ENCODE peak calls at places on chromosomes 13 and 19, in seven cellular contexts. F is SK-N-SH, I is H1, B is GM12878, D is HepG2, G is HCT116, Y is K562. T is an unnamed sample.

GRCh38 chr13:21823416-21823815 is 152.5 kb downstream of the FGF9 start:
- DNase-seq in G (no peak), I (no peak), F (no peak), D (no peak), Y (no peak), B (no peak), T (no peak)

GRCh38 chr13:24292476-24292875 is 16.9 kb upstream of the C1QTNF9 start:
- DNase-seq in B (no peak), F (no peak), I (no peak), G (no peak), D (no peak), Y (no peak), T (no peak)

GRCh38 chr19:54373781-54374266 is 9.1 kb upstream of the LAIR1 start:
- DNase-seq in I (no peak), F (no peak), D (no peak), B (no peak), Y (no peak), G (no peak), T (no peak)

GRCh38 chr19:14433454-14434156 is 499 bp downstream of the PKN1 start:
- DNase-seq in F (peak), D (no peak), G (no peak), I (peak), B (no peak), Y (no peak), T (no peak)

GRCh38 chr13:106814389-106814903 is 246.5 kb upstream of the ARGLU1 start:
- DNase-seq in D (no peak), G (no peak), F (no peak), B (no peak), Y (no peak), I (no peak), T (no peak)

GRCh38 chr13:76637651-76638111 is 248.5 kb downstream of the KCTD12 start:
- DNase-seq in D (no peak), Y (no peak), I (no peak), B (no peak), F (peak), G (no peak), T (no peak)

GRCh38 chr13:114034481-114034891 is 60.6 kb upstream of the C13orf46 start:
- DNase-seq in G (no peak), Y (no peak), D (no peak), B (no peak), F (no peak), I (no peak), T (no peak)

GRCh38 chr19:57099199-57099661 is 20.6 kb upstream of the USP29 start:
- DNase-seq in I (peak), Y (peak), G (peak), F (peak), D (peak), B (no peak), T (peak)

GRCh38 chr19:19040417-19040816 is 7.0 kb downstream of the ARMC6 start:
- DNase-seq in G (no peak), I (no peak), D (peak), Y (no peak), B (no peak), F (no peak), T (no peak)

GRCh38 chr19:12194827-12195500 is 32.1 kb downstream of the ZNF136 start:
- DNase-seq in D (no peak), G (no peak), B (no peak), Y (no peak), I (no peak), F (peak), T (peak)

GRCh38 chr13:98324105-98324504 is 147.0 kb upstream of the RNF113B start:
- DNase-seq in Y (no peak), I (no peak), B (no peak), D (no peak), G (no peak), F (no peak), T (no peak)

GRCh38 chr19:14835011-14835410 is at the start of the genes OR7A5 and OR7C1:
- DNase-seq in Y (no peak), F (no peak), D (no peak), I (no peak), B (no peak), G (no peak), T (no peak)

GRCh38 chr13:108369412-108369811 is 99.9 kb downstream of the TNFSF13B start:
- DNase-seq in I (no peak), Y (no peak), B (no peak), G (no peak), D (no peak), F (no peak), T (no peak)

GRCh38 chr19:29658221-29658991 is 6.9 kb upstream of the PLEKHF1 start:
- DNase-seq in Y (no peak), I (no peak), G (no peak), F (no peak), D (no peak), B (no peak), T (no peak)

GRCh38 chr19:46298477-46299003 is 1.7 kb downstream of the HIF3A start:
- DNase-seq in F (no peak), Y (no peak), D (no peak), B (no peak), I (no peak), G (no peak), T (no peak)

GRCh38 chr13:99158846-99159245 is 41.8 kb upstream of the UBAC2 start:
- DNase-seq in I (no peak), G (no peak), B (no peak), Y (no peak), F (no peak), D (no peak), T (no peak)

GRCh38 chr13:107421028-107421427 is 794.3 kb downstream of the LIG4 start:
- DNase-seq in F (no peak), I (no peak), G (no peak), B (no peak), Y (no peak), D (no peak), T (no peak)

GRCh38 chr19:35011091-35011689 is 11.1 kb downstream of the GRAMD1A start:
- DNase-seq in B (no peak), D (no peak), I (no peak), F (no peak), G (no peak), Y (no peak), T (no peak)

GRCh38 chr19:56423276-56423984 is 19.3 kb downstream of the ZNF583 start:
- DNase-seq in Y (no peak), F (no peak), B (no peak), D (no peak), G (no peak), I (no peak), T (no peak)

GRCh38 chr13:45142440-45143345 is 22.4 kb downstream of the GTF2F2 start:
- DNase-seq in B (no peak), D (peak), I (no peak), G (peak), F (no peak), Y (no peak), T (no peak)

GRCh38 chr19:36771275-36772231 is 1.1 kb downstream of the ZNF850 start:
- DNase-seq in G (no peak), D (peak), I (peak), F (peak), Y (peak), B (peak), T (no peak)

GRCh38 chr13:112245959-112246358 is 130.2 kb upstream of the SPACA7 start:
- DNase-seq in B (no peak), I (peak), D (no peak), G (no peak), F (no peak), Y (no peak), T (no peak)

GRCh38 chr13:35349673-35350278 is 126.7 kb downstream of the MAB21L1 start:
- DNase-seq in D (peak), B (peak), Y (no peak), F (no peak), G (peak), I (no peak), T (no peak)

GRCh38 chr13:50244913-50245574 is 229.8 kb downstream of the KCNRG start:
- DNase-seq in B (peak), G (peak), I (no peak), F (no peak), D (peak), Y (peak), T (no peak)

GRCh38 chr13:40874138-40874776 is 84.8 kb downstream of the SLC25A15 start:
- DNase-seq in I (no peak), F (no peak), B (no peak), G (no peak), D (no peak), Y (no peak), T (no peak)

GRCh38 chr13:97058896-97059295 is 64.6 kb upstream of the OXGR1 start:
- DNase-seq in F (no peak), I (no peak), D (no peak), B (no peak), Y (no peak), G (no peak), T (no peak)

GRCh38 chr19:33462112-33462726 is 59.4 kb downstream of the PEPD start:
- DNase-seq in F (no peak), B (no peak), I (no peak), D (no peak), Y (no peak), G (no peak), T (no peak)

GRCh38 chr13:72983085-72983768 is 75.6 kb upstream of the KLF5 start:
- DNase-seq in B (no peak), Y (no peak), I (no peak), D (peak), G (no peak), F (no peak), T (no peak)

GRCh38 chr13:44755872-44756271 is 179.7 kb upstream of the TSC22D1 start:
- DNase-seq in Y (no peak), D (peak), F (no peak), I (no peak), B (no peak), G (no peak), T (no peak)

GRCh38 chr13:33351324-33351723 is 65.8 kb upstream of the STARD13 start:
- DNase-seq in B (no peak), Y (no peak), F (no peak), I (no peak), G (peak), D (no peak), T (no peak)

GRCh38 chr13:100297413-100297812 is 208.5 kb downstream of the PCCA start:
- DNase-seq in D (no peak), B (no peak), I (no peak), G (no peak), F (no peak), Y (no peak), T (no peak)

GRCh38 chr13:111632906-111633305 is 312.5 kb downstream of the TEX29 start:
- DNase-seq in B (no peak), Y (no peak), G (no peak), F (no peak), D (no peak), I (peak), T (peak)

GRCh38 chr13:111322916-111323331 is 2.5 kb downstream of the TEX29 start:
- DNase-seq in D (no peak), B (no peak), G (no peak), Y (no peak), F (no peak), I (no peak), T (no peak)

GRCh38 chr19:1446713-1447564 is 3.0 kb upstream of the APC2 start:
- DNase-seq in B (no peak), I (peak), D (no peak), G (no peak), Y (peak), F (peak), T (no peak)
- H3K4me3 ChIP-seq in B (no peak), I (peak), D (peak), G (peak), Y (no peak), F (peak), T (peak)

GRCh38 chr13:52356327-52356726 is 49.6 kb downstream of the THSD1 start:
- DNase-seq in Y (no peak), G (no peak), I (no peak), D (no peak), F (no peak), B (no peak), T (no peak)
- TF ChIP-seq YY1 in Y (no peak), G (no peak), I (no peak), D (no peak), F (no peak), B (no peak), T (no peak)

GRCh38 chr19:3586124-3586626 is 897 bp downstream of the GIPC3 start:
- DNase-seq in I (peak), F (peak), B (no peak), Y (peak), G (no peak), D (no peak), T (no peak)

GRCh38 chr19:3586707-3587346 is 1.5 kb downstream of the GIPC3 start:
- DNase-seq in F (no peak), I (no peak), B (no peak), D (no peak), G (no peak), Y (no peak), T (no peak)

GRCh38 chr19:3589439-3589838 is 4.2 kb downstream of the GIPC3 start:
- DNase-seq in I (no peak), G (no peak), B (no peak), D (no peak), F (no peak), Y (no peak), T (no peak)

GRCh38 chr19:3589949-3590348 is 4.7 kb downstream of the GIPC3 start:
- DNase-seq in D (no peak), I (no peak), Y (no peak), F (no peak), B (no peak), G (no peak), T (no peak)

DNA sequence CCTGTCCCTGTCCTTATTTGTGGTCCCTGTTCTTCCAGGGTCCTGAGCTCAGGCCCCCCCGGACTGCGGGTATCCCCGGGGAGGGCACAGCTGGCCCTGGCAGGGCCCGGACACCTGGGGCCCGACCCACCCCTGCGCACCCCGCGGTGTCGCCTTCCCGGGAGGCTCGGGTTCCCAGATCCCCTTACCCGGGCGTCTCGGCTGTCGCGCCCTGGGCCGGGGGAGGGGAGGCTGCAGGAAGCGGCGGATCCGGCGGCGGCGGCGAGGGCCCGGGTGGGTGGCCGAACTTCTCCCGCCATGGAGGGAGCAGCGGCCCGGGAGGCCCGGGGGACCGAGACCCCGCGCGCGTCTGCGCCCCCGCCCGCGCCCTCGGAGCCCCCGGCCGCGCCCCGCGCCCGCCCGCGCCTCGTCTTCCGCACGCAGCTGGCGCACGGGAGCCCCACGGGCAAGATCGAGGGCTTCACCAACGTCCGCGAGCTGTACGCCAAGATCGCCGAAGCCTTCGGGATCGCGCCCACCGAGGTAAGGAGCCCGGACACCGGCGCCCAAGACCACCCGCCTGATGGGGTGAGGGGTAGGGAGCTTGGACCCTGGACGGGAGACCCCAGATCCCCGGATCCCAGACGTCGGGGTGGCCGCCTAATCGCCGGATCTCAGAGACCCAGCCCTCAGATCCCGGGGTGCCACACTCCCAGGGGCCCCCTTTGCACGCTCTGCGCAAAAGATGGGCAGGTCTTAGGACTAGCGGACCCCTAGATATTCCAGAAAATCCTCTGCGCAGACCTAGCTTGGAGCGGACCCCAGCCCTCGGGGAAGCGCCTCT is at the start of gene GIPC3:
- DNase-seq in D (no peak), F (peak), I (peak), B (no peak), Y (peak), G (no peak), T (no peak)
- H3K4me3 ChIP-seq in D (peak), F (no peak), I (peak), B (no peak), Y (peak), G (no peak), T (peak)

DNA sequence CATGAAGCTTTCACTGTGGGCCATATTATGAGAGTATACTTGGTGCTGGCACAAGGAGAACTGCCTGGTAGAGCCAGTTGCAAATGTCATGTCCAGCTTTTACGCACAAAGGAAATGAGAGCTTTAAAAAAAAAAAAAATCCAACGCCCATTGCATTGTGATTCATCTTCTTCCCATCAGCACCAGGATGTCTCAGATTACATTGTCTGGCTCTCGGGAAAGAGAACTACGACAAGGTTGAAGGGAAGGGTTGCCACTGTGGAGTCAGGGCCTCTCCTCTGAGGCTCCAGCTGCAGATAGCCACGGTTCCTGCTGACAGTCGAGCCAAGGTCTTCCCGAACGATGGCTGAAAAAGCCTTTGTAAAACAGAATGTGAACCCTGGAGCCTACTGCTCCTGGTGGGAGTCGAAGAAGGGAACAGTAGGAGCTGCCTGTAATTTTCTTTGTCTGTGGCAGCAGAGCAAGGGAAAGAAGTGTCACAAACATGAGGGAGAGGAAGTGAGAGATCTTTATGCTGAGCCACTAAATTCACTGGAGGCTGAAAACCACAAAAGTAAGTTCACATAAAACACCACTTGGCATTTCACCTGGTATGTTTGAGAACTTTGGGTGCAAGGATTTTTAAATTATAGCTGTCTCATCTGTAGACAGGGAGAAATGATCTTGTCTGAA is 704.7 kb downstream of the DIAPH3 start:
- DNase-seq in B (no peak), I (no peak), D (no peak), F (no peak), Y (no peak), G (no peak), T (no peak)
- TF ChIP-seq YY1 in B (no peak), I (no peak), D (no peak), F (no peak), Y (no peak), G (no peak), T (no peak)

GRCh38 chr13:63629591-63629990 is 2213.9 kb upstream of the PCDH20 start:
- DNase-seq in D (no peak), Y (no peak), G (no peak), F (no peak), I (no peak), B (no peak), T (no peak)

GRCh38 chr13:63631006-63631405 is 2215.4 kb upstream of the PCDH20 start:
- DNase-seq in Y (no peak), I (no peak), B (no peak), G (no peak), F (no peak), D (no peak), T (no peak)

GRCh38 chr13:63625869-63626268 is 2210.2 kb upstream of the PCDH20 start:
- DNase-seq in G (no peak), F (no peak), D (no peak), Y (no peak), I (no peak), B (no peak), T (no peak)

DNA sequence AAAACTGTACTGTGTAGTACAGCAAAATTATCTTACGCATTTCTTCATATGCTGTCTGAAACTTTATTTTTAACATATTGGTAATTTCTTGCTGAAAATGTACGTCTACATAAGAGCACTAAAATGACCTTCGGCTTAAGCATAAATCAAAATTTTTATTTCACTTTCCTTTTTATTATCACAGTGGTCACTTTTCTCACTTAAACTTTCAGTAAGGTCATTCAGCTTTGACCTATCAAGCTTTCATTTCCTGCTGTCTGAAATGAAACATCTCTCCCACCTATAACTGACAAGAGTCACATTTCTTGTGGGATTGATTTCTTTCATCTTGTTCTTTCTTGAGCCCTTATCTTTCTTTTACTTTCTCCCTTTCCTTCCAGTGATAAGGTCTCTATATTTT is 2212.7 kb upstream of the PCDH20 start:
- DNase-seq in B (no peak), I (no peak), Y (no peak), F (no peak), D (no peak), G (no peak), T (no peak)
- H3K4me3 ChIP-seq in B (no peak), I (no peak), Y (no peak), F (no peak), D (no peak), G (no peak), T (no peak)

GRCh38 chr13:51584731-51585191 is 499 bp downstream of the WDFY2 start:
- DNase-seq in G (peak), F (peak), I (peak), D (peak), Y (peak), B (no peak), T (no peak)

GRCh38 chr13:51585696-51586095 is 1.4 kb downstream of the WDFY2 start:
- DNase-seq in F (no peak), Y (no peak), D (no peak), I (no peak), B (no peak), G (no peak), T (no peak)

GRCh38 chr13:51583469-51583874 is 790 bp upstream of the WDFY2 start:
- DNase-seq in B (no peak), D (no peak), I (no peak), G (no peak), Y (no peak), F (no peak), T (no peak)

GRCh38 chr13:51583875-51584730 is at the start of gene WDFY2:
- DNase-seq in D (peak), B (peak), I (peak), G (peak), Y (peak), F (peak), T (peak)

GRCh38 chr13:51585234-51585672 is 991 bp downstream of the WDFY2 start:
- DNase-seq in D (no peak), G (no peak), B (no peak), F (no peak), I (no peak), Y (no peak), T (no peak)
- TF ChIP-seq YY1 in D (no peak), G (no peak), B (no peak), F (no peak), I (no peak), Y (no peak), T (no peak)